ENCODE peak calls at places on chromosome 21, in six cellular contexts. One of them, this sample, is unnamed.

GRCh38 chr21:33848252-33848953 is 67.2 kb downstream of the ATP5PO start:
- DNase-seq in IMR-90: no peak
- DNase-seq in HCT116: no peak
- DNase-seq in GM23338: no peak
- DNase-seq in OCI-LY7: peak
- DNase-seq in fibroblast of lung: no peak
- DNase-seq in this sample: no peak

GRCh38 chr21:45147473-45148315 is 73.3 kb downstream of the ADARB1 start:
- DNase-seq in IMR-90: no peak
- DNase-seq in HCT116: no peak
- DNase-seq in GM23338: no peak
- DNase-seq in OCI-LY7: no peak
- DNase-seq in fibroblast of lung: no peak
- DNase-seq in this sample: no peak

GRCh38 chr21:29264721-29265120 is 34.0 kb upstream of the BACH1 start:
- DNase-seq in IMR-90: peak
- DNase-seq in HCT116: no peak
- DNase-seq in GM23338: no peak
- DNase-seq in OCI-LY7: no peak
- DNase-seq in fibroblast of lung: peak
- DNase-seq in this sample: no peak

GRCh38 chr21:46509760-46510159 is 51.1 kb downstream of the DIP2A start:
- DNase-seq in IMR-90: peak
- DNase-seq in HCT116: peak
- DNase-seq in GM23338: no peak
- DNase-seq in OCI-LY7: no peak
- DNase-seq in fibroblast of lung: no peak
- DNase-seq in this sample: peak

GRCh38 chr21:29196664-29197052 is 66.2 kb downstream of the MAP3K7CL start:
- DNase-seq in IMR-90: peak
- DNase-seq in HCT116: no peak
- DNase-seq in GM23338: no peak
- DNase-seq in OCI-LY7: no peak
- DNase-seq in fibroblast of lung: no peak
- DNase-seq in this sample: no peak

GRCh38 chr21:44535963-44536362 is 4.0 kb downstream of the KRTAP10-1 start:
- DNase-seq in IMR-90: no peak
- DNase-seq in HCT116: no peak
- DNase-seq in GM23338: no peak
- DNase-seq in OCI-LY7: no peak
- DNase-seq in fibroblast of lung: no peak
- DNase-seq in this sample: no peak

GRCh38 chr21:42672699-42673458 is 19.5 kb downstream of the PDE9A start:
- DNase-seq in IMR-90: peak
- DNase-seq in HCT116: no peak
- DNase-seq in GM23338: no peak
- DNase-seq in OCI-LY7: no peak
- DNase-seq in fibroblast of lung: peak
- DNase-seq in this sample: peak

GRCh38 chr21:42666023-42666747 is 12.8 kb downstream of the PDE9A start:
- DNase-seq in IMR-90: no peak
- DNase-seq in HCT116: no peak
- DNase-seq in GM23338: peak
- DNase-seq in OCI-LY7: peak
- DNase-seq in fibroblast of lung: no peak
- DNase-seq in this sample: no peak

GRCh38 chr21:42849759-42850412 is 29.5 kb downstream of the WDR4 start:
- DNase-seq in IMR-90: no peak
- DNase-seq in HCT116: no peak
- DNase-seq in GM23338: no peak
- DNase-seq in OCI-LY7: no peak
- DNase-seq in fibroblast of lung: no peak
- DNase-seq in this sample: no peak

GRCh38 chr21:14603202-14603601 is 57.1 kb upstream of the SAMSN1 start:
- DNase-seq in IMR-90: peak
- DNase-seq in HCT116: no peak
- DNase-seq in GM23338: no peak
- DNase-seq in OCI-LY7: no peak
- DNase-seq in fibroblast of lung: peak
- DNase-seq in this sample: no peak

GRCh38 chr21:30408782-30409494 is 13.1 kb downstream of the KRTAP13-1 start:
- DNase-seq in IMR-90: no peak
- DNase-seq in HCT116: peak
- DNase-seq in GM23338: peak
- DNase-seq in OCI-LY7: no peak
- DNase-seq in fibroblast of lung: peak
- DNase-seq in this sample: peak

GRCh38 chr21:36297938-36298572 is 21.9 kb upstream of the MORC3 start:
- DNase-seq in IMR-90: peak
- DNase-seq in HCT116: no peak
- DNase-seq in GM23338: no peak
- DNase-seq in OCI-LY7: peak
- DNase-seq in fibroblast of lung: no peak
- DNase-seq in this sample: peak

GRCh38 chr21:14684071-14684470 is 138.0 kb upstream of the SAMSN1 start:
- DNase-seq in IMR-90: no peak
- DNase-seq in HCT116: no peak
- DNase-seq in GM23338: no peak
- DNase-seq in OCI-LY7: peak
- DNase-seq in fibroblast of lung: no peak
- DNase-seq in this sample: no peak

GRCh38 chr21:33490991-33491372 is 534 bp downstream of the DNAJC28 start:
- DNase-seq in IMR-90: no peak
- DNase-seq in HCT116: peak
- DNase-seq in GM23338: no peak
- DNase-seq in OCI-LY7: peak
- DNase-seq in fibroblast of lung: peak
- DNase-seq in this sample: peak

GRCh38 chr21:43600642-43601397 is 58.5 kb downstream of the HSF2BP start:
- DNase-seq in IMR-90: peak
- DNase-seq in HCT116: no peak
- DNase-seq in GM23338: no peak
- DNase-seq in OCI-LY7: no peak
- DNase-seq in fibroblast of lung: peak
- DNase-seq in this sample: peak

GRCh38 chr21:29490016-29490415 is 191.3 kb downstream of the BACH1 start:
- DNase-seq in IMR-90: peak
- DNase-seq in HCT116: no peak
- DNase-seq in GM23338: no peak
- DNase-seq in OCI-LY7: no peak
- DNase-seq in fibroblast of lung: peak
- DNase-seq in this sample: no peak

GRCh38 chr21:45836268-45836655 is 145.3 kb upstream of the COL6A1 start:
- DNase-seq in IMR-90: peak
- DNase-seq in HCT116: no peak
- DNase-seq in GM23338: no peak
- DNase-seq in OCI-LY7: no peak
- DNase-seq in fibroblast of lung: peak
- DNase-seq in this sample: no peak

GRCh38 chr21:38989745-38990423 is 184.2 kb downstream of the ETS2 start:
- DNase-seq in IMR-90: peak
- DNase-seq in HCT116: no peak
- DNase-seq in GM23338: no peak
- DNase-seq in OCI-LY7: no peak
- DNase-seq in fibroblast of lung: peak
- DNase-seq in this sample: peak

GRCh38 chr21:35940074-35940927 is 120.0 kb downstream of the SETD4 start:
- DNase-seq in IMR-90: peak
- DNase-seq in HCT116: peak
- DNase-seq in GM23338: peak
- DNase-seq in OCI-LY7: peak
- DNase-seq in fibroblast of lung: peak
- DNase-seq in this sample: peak

GRCh38 chr21:42534361-42534900 is 20.8 kb downstream of the SLC37A1 start:
- DNase-seq in IMR-90: no peak
- DNase-seq in HCT116: no peak
- DNase-seq in GM23338: no peak
- DNase-seq in OCI-LY7: peak
- DNase-seq in fibroblast of lung: no peak
- DNase-seq in this sample: no peak

GRCh38 chr21:33451634-33452071 is 28.1 kb downstream of the TMEM50B start:
- DNase-seq in IMR-90: peak
- DNase-seq in HCT116: no peak
- DNase-seq in GM23338: no peak
- DNase-seq in OCI-LY7: no peak
- DNase-seq in fibroblast of lung: peak
- DNase-seq in this sample: peak

GRCh38 chr21:32611471-32611997 is 643 bp downstream of the CFAP298 start:
- DNase-seq in IMR-90: peak
- DNase-seq in HCT116: no peak
- DNase-seq in GM23338: peak
- DNase-seq in OCI-LY7: peak
- DNase-seq in fibroblast of lung: peak
- DNase-seq in this sample: peak

GRCh38 chr21:28644762-28645161 is 347.9 kb downstream of the LTN1 start:
- DNase-seq in IMR-90: no peak
- DNase-seq in HCT116: no peak
- DNase-seq in GM23338: no peak
- DNase-seq in OCI-LY7: no peak
- DNase-seq in fibroblast of lung: no peak
- DNase-seq in this sample: no peak

GRCh38 chr21:34889287-34889536 is 159.9 kb downstream of the RUNX1 start:
- DNase-seq in IMR-90: peak
- DNase-seq in HCT116: no peak
- DNase-seq in GM23338: peak
- DNase-seq in OCI-LY7: no peak
- DNase-seq in fibroblast of lung: peak
- DNase-seq in this sample: peak

GRCh38 chr21:34891610-34891943 is 157.5 kb downstream of the RUNX1 start:
- DNase-seq in IMR-90: no peak
- DNase-seq in HCT116: no peak
- DNase-seq in GM23338: no peak
- DNase-seq in OCI-LY7: no peak
- DNase-seq in fibroblast of lung: no peak
- DNase-seq in this sample: no peak

GRCh38 chr21:34889537-34890257 is 159.4 kb downstream of the RUNX1 start:
- DNase-seq in IMR-90: peak
- DNase-seq in HCT116: no peak
- DNase-seq in GM23338: peak
- DNase-seq in OCI-LY7: peak
- DNase-seq in fibroblast of lung: peak
- DNase-seq in this sample: peak

GRCh38 chr21:34890724-34891609 is 158.1 kb downstream of the RUNX1 start:
- DNase-seq in IMR-90: peak
- DNase-seq in HCT116: no peak
- DNase-seq in GM23338: peak
- DNase-seq in OCI-LY7: no peak
- DNase-seq in fibroblast of lung: peak
- DNase-seq in this sample: peak

DNA sequence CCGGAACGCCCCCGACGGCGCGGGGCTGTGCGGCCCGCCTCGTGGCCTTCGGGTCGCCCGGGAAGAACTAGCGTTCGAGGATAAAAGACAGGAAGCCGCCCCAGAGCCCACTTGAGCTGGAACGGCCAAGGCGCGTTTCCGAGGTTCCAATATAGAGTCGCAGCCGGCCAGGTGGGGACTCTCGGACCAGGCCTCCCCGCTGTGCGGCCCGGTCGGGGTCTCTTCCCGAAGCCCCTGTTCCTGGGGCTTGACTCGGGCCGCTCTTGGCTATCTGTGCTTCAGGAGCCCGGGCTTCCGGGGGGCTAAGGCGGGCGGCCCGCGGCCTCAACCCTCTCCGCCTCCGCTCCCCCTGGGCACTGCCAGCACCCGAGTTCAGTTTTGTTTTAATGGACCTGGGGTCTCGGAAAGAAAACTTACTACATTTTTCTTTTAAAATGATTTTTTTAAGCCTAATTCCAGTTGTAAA is 158.8 kb downstream of the RUNX1 start:
- DNase-seq in IMR-90: no peak
- DNase-seq in HCT116: no peak
- DNase-seq in GM23338: peak
- DNase-seq in OCI-LY7: no peak
- DNase-seq in fibroblast of lung: no peak
- DNase-seq in this sample: no peak
- TF ChIP-seq CTCF in IMR-90: no peak
- TF ChIP-seq CTCF in HCT116: no peak
- TF ChIP-seq CTCF in GM23338: no peak
- TF ChIP-seq CTCF in OCI-LY7: peak
- TF ChIP-seq CTCF in fibroblast of lung: no peak
- TF ChIP-seq CTCF in this sample: no peak

DNA sequence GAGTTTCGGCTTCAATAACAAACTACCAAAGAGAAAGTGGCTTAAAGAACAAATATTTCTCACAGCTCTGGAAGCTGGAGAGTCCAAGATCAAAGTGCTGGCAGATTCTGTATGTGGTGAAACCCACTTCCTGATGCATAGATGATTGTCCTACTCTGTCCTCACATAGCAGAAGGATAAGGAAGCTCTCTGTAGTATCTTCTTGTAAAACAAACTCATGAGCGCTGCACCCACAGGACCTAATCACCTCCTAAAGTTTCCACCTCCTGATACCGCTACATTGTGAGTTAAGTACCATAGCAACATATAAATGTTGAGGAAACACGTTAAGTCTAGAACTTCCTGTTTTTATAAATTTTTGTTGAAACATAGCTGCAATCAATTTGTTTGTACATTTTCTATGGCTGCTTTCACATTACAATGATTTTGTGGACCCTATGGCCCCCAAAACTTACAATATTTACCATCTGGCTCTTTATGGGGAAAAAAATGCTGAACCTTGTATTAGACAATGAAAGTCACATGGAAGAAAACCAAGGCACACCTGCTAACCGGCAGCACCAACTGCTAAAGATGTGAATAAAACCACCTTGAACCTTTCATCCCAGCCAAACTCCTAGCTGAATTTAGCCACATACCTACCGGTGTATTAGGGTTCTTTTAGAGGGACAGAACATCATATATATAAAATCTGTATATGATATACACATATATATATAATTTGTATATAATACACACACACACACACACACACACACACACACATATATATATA is 1423.4 kb downstream of the NCAM2 start:
- DNase-seq in IMR-90: no peak
- DNase-seq in HCT116: no peak
- DNase-seq in GM23338: no peak
- DNase-seq in OCI-LY7: no peak
- DNase-seq in fibroblast of lung: no peak
- DNase-seq in this sample: no peak
- H2AFZ ChIP-seq in IMR-90: no peak
- H2AFZ ChIP-seq in HCT116: no peak
- H2AFZ ChIP-seq in GM23338: peak
- H2AFZ ChIP-seq in OCI-LY7: no peak
- H2AFZ ChIP-seq in fibroblast of lung: no peak
- H2AFZ ChIP-seq in this sample: no peak

GRCh38 chr21:23740463-23740862 is 1866.8 kb downstream of the MRPL39 start:
- DNase-seq in IMR-90: no peak
- DNase-seq in HCT116: no peak
- DNase-seq in GM23338: peak
- DNase-seq in OCI-LY7: no peak
- DNase-seq in fibroblast of lung: no peak
- DNase-seq in this sample: no peak
- TF ChIP-seq CTCF in IMR-90: no peak
- TF ChIP-seq CTCF in HCT116: no peak
- TF ChIP-seq CTCF in GM23338: peak
- TF ChIP-seq CTCF in OCI-LY7: no peak
- TF ChIP-seq CTCF in fibroblast of lung: no peak
- TF ChIP-seq CTCF in this sample: no peak

DNA sequence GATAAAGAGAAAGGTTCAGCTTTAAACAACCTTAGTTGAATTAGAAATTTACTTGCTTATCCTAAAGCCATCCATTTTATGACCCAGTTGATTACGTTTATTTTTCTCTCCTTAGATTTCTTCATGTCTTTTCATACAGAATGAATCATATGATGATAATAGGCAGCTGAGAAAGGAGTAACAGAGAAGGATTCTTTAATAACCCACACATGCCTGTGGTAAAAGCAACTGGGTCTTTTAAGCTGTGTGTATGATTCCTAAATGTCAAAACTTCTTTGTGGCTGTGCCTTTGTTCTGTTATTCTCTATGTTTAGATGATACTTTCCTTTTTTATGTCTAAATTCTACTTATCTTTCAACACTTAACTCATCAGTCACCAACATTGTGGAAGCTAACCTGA is 626.5 kb downstream of the NCAM2 start:
- DNase-seq in IMR-90: peak
- DNase-seq in HCT116: no peak
- DNase-seq in GM23338: no peak
- DNase-seq in OCI-LY7: no peak
- DNase-seq in fibroblast of lung: peak
- DNase-seq in this sample: no peak
- H2AFZ ChIP-seq in IMR-90: no peak
- H2AFZ ChIP-seq in HCT116: no peak
- H2AFZ ChIP-seq in GM23338: no peak
- H2AFZ ChIP-seq in OCI-LY7: no peak
- H2AFZ ChIP-seq in fibroblast of lung: no peak
- H2AFZ ChIP-seq in this sample: no peak

This sample was measured in hepatocyte.